ENCODE peak calls at places on chromosomes 7 and 10, in six cellular contexts. One of them, this sample, is unnamed.
A peak's percentile ranks its signal among the peaks of the same experiment; 100 is the strongest.

GRCh38 chr10:71920540-71921318 is 43.5 kb upstream of the CHST3 start:
- DNase-seq in endothelial cell of umbilical vein: no peak
- DNase-seq in activated CD4-positive, alpha-beta T cell treated with anti-CD3 and anti-CD28 coated beads for 24 hours: no peak
- DNase-seq in AG10803: no peak
- DNase-seq in MV-4-11: no peak
- DNase-seq in hypothalamus: no peak
- DNase-seq in this sample: no peak

GRCh38 chr7:108613147-108613948 is 43.7 kb downstream of the DNAJB9 start:
- DNase-seq in AG10803: peak; percentile 31
- DNase-seq in activated CD4-positive, alpha-beta T cell treated with anti-CD3 and anti-CD28 coated beads for 24 hours: no peak
- DNase-seq in hypothalamus: no peak
- DNase-seq in endothelial cell of umbilical vein: peak; percentile 59
- DNase-seq in MV-4-11: peak; percentile 28
- DNase-seq in this sample: peak; percentile 32

GRCh38 chr10:11880169-11881027 is 57.2 kb downstream of the PROSER2 start:
- DNase-seq in MV-4-11: no peak
- DNase-seq in AG10803: no peak
- DNase-seq in hypothalamus: no peak
- DNase-seq in activated CD4-positive, alpha-beta T cell treated with anti-CD3 and anti-CD28 coated beads for 24 hours: no peak
- DNase-seq in endothelial cell of umbilical vein: no peak
- DNase-seq in this sample: no peak

GRCh38 chr7:4147931-4148620 is 534.0 kb upstream of the FOXK1 start:
- DNase-seq in hypothalamus: no peak
- DNase-seq in MV-4-11: no peak
- DNase-seq in endothelial cell of umbilical vein: no peak
- DNase-seq in activated CD4-positive, alpha-beta T cell treated with anti-CD3 and anti-CD28 coated beads for 24 hours: no peak
- DNase-seq in AG10803: no peak
- DNase-seq in this sample: no peak

GRCh38 chr10:63504145-63504881 is 16.9 kb upstream of the REEP3 start:
- DNase-seq in MV-4-11: no peak
- DNase-seq in hypothalamus: no peak
- DNase-seq in endothelial cell of umbilical vein: no peak
- DNase-seq in AG10803: no peak
- DNase-seq in activated CD4-positive, alpha-beta T cell treated with anti-CD3 and anti-CD28 coated beads for 24 hours: no peak
- DNase-seq in this sample: no peak

GRCh38 chr7:137036768-137037167 is 168.3 kb downstream of the CHRM2 start:
- DNase-seq in hypothalamus: no peak
- DNase-seq in activated CD4-positive, alpha-beta T cell treated with anti-CD3 and anti-CD28 coated beads for 24 hours: no peak
- DNase-seq in MV-4-11: no peak
- DNase-seq in AG10803: peak; percentile 10
- DNase-seq in endothelial cell of umbilical vein: no peak
- DNase-seq in this sample: peak; percentile 21

GRCh38 chr7:142602756-142603155 is 146.5 kb upstream of the PRSS1 start:
- DNase-seq in endothelial cell of umbilical vein: no peak
- DNase-seq in activated CD4-positive, alpha-beta T cell treated with anti-CD3 and anti-CD28 coated beads for 24 hours: no peak
- DNase-seq in hypothalamus: no peak
- DNase-seq in MV-4-11: no peak
- DNase-seq in AG10803: no peak
- DNase-seq in this sample: peak; percentile 73

GRCh38 chr10:93762979-93763391 is 5.2 kb downstream of the LGI1 start:
- DNase-seq in AG10803: no peak
- DNase-seq in hypothalamus: no peak
- DNase-seq in activated CD4-positive, alpha-beta T cell treated with anti-CD3 and anti-CD28 coated beads for 24 hours: no peak
- DNase-seq in MV-4-11: peak; percentile 14
- DNase-seq in endothelial cell of umbilical vein: no peak
- DNase-seq in this sample: no peak

GRCh38 chr7:136868496-136869005 is at the start of gene CHRM2:
- DNase-seq in AG10803: peak; percentile 19
- DNase-seq in hypothalamus: no peak
- DNase-seq in MV-4-11: no peak
- DNase-seq in endothelial cell of umbilical vein: no peak
- DNase-seq in activated CD4-positive, alpha-beta T cell treated with anti-CD3 and anti-CD28 coated beads for 24 hours: no peak
- DNase-seq in this sample: peak; percentile 11

This sample was measured in RPMI7951.